ENCODE peak calls at places on chromosomes 13 and 19, in five cellular contexts. E is GM23338, T is aorta, S is mesenchymal stem cell, F is RWPE1. U is an unnamed sample.

GRCh38 chr19:13150919-13151604 is 851 bp downstream of the IER2 start:
- DNase-seq in E (no peak), T (no peak), S (peak), F (no peak), U (no peak)

GRCh38 chr19:2308114-2308556 is at the start of gene LINGO3:
- DNase-seq in E (no peak), T (no peak), S (no peak), F (no peak), U (no peak)

GRCh38 chr13:80555796-80556195 is 214.9 kb upstream of the SPRY2 start:
- DNase-seq in E (no peak), T (no peak), S (no peak), F (no peak), U (no peak)

GRCh38 chr13:49625392-49626137 is 2.7 kb upstream of the ARL11 start:
- DNase-seq in E (no peak), T (peak), S (no peak), F (no peak), U (peak)

GRCh38 chr13:53001444-53001843 is 27.2 kb upstream of the OLFM4 start:
- DNase-seq in E (no peak), T (no peak), S (no peak), F (no peak), U (no peak)

GRCh38 chr19:45368127-45368526 is 2.2 kb downstream of the ERCC2 start:
- DNase-seq in E (no peak), T (no peak), S (no peak), F (no peak), U (no peak)

GRCh38 chr19:49744946-49745381 is 18.1 kb downstream of the TSKS start:
- DNase-seq in E (peak), T (no peak), S (no peak), F (no peak), U (no peak)

GRCh38 chr13:34046457-34046856 is 228.5 kb downstream of the RFC3 start:
- DNase-seq in E (no peak), T (no peak), S (no peak), F (no peak), U (no peak)

GRCh38 chr13:94345374-94346195 is 133.9 kb downstream of the DCT start:
- DNase-seq in E (no peak), T (no peak), S (peak), F (peak), U (no peak)

GRCh38 chr13:33509642-33510229 is 224.2 kb upstream of the STARD13 start:
- DNase-seq in E (no peak), T (peak), S (peak), F (no peak), U (no peak)

GRCh38 chr19:16789238-16789637 is 40.0 kb upstream of the SIN3B start:
- DNase-seq in E (no peak), T (no peak), S (no peak), F (no peak), U (no peak)

GRCh38 chr19:58581227-58582141 is 8.3 kb upstream of the MZF1 start:
- DNase-seq in E (peak), T (peak), S (peak), F (no peak), U (no peak)

GRCh38 chr19:18274303-18274775 is at the start of gene IQCN:
- DNase-seq in E (peak), T (no peak), S (peak), F (peak), U (no peak)

GRCh38 chr19:58089846-58090245 is 8.2 kb downstream of the ZSCAN18 start:
- DNase-seq in E (no peak), T (no peak), S (no peak), F (no peak), U (no peak)

GRCh38 chr13:113495494-113496251 is 5.2 kb upstream of the DCUN1D2 start:
- DNase-seq in E (peak), T (no peak), S (peak), F (no peak), U (no peak)
- H3K27ac ChIP-seq in E (peak), T (peak), S (peak), F (peak), U (peak)

GRCh38 chr19:38135150-38135998 is 88.6 kb downstream of the DPF1 start:
- DNase-seq in E (no peak), T (no peak), S (no peak), F (peak), U (no peak)

GRCh38 chr19:38139122-38139521 is 84.9 kb downstream of the DPF1 start:
- DNase-seq in E (no peak), T (no peak), S (no peak), F (no peak), U (no peak)

GRCh38 chr19:38132781-38133180 is 91.2 kb downstream of the DPF1 start:
- DNase-seq in E (no peak), T (no peak), S (no peak), F (no peak), U (no peak)

GRCh38 chr19:38130399-38130798 is 93.6 kb downstream of the DPF1 start:
- DNase-seq in E (no peak), T (no peak), S (no peak), F (no peak), U (no peak)

DNA sequence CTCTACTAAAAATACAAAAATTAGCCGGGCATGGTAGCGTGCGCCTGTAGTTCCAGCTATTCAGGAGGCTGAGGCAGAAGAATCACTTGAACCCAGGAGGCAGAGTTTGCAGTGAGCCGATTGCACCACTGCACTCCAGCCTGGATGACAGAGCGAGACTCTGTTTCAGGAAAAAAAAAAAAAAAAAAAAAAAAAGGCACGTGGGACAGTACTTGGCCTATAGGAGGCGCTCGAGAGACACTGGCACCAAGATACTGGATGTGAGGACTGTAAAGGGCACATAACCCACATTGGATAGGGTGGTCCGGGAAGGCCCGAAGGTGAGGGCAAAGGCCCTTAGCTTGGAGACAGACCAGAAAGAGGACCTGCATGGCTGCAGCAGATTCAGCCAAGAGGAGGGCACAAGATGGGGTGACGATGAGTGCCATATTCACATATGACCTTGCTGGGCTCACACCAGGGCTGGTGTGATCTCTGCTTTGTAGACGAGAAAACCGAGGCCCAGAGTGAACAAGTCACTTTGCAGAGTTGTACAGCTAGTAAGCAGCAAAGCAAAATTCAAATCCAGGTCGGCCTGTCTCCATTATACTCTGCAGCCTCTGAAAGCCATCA is 89.4 kb downstream of the DPF1 start:
- DNase-seq in E (peak), T (no peak), S (peak), F (no peak), U (no peak)
- H3K27ac ChIP-seq in E (no peak), T (no peak), S (no peak), F (peak), U (no peak)

GRCh38 chr13:109651854-109652253 is 134.5 kb downstream of the IRS2 start:
- DNase-seq in E (no peak), T (no peak), S (no peak), F (no peak), U (no peak)
- H3K27ac ChIP-seq in E (no peak), T (no peak), S (no peak), F (no peak), U (no peak)

DNA sequence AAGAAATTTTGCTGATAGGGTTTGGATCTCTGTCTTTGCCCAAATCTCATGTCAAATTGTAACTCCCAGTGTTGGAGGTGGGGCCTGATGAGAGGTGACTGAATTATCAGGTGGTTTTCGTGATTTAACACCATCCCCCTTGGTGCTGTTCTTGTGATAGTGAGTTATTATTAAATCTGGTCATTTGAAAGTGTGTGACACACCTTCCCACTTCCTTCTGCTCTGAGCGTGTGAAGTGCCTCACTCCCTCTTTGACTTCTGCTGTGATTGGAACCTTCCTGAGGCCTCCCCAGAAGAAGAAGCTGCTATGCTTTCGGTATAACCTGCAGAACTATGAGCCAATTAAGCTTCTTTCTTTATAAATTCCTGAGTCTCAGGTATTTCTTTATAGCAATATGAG is 632.0 kb downstream of the SLITRK5 start:
- DNase-seq in E (no peak), T (no peak), S (no peak), F (no peak), U (no peak)
- H3K27ac ChIP-seq in E (no peak), T (no peak), S (no peak), F (no peak), U (no peak)

GRCh38 chr13:42680748-42681147 is 100.6 kb upstream of the FAM216B start:
- DNase-seq in E (peak), T (no peak), S (no peak), F (no peak), U (no peak)

GRCh38 chr13:42684226-42684625 is 97.2 kb upstream of the FAM216B start:
- DNase-seq in E (no peak), T (no peak), S (no peak), F (no peak), U (no peak)

GRCh38 chr13:42681394-42681793 is 100.0 kb upstream of the FAM216B start:
- DNase-seq in E (no peak), T (no peak), S (no peak), F (no peak), U (no peak)

GRCh38 chr13:42685762-42686560 is 95.4 kb upstream of the FAM216B start:
- DNase-seq in E (no peak), T (no peak), S (no peak), F (no peak), U (no peak)
- H3K27ac ChIP-seq in E (no peak), T (no peak), S (no peak), F (no peak), U (no peak)

DNA sequence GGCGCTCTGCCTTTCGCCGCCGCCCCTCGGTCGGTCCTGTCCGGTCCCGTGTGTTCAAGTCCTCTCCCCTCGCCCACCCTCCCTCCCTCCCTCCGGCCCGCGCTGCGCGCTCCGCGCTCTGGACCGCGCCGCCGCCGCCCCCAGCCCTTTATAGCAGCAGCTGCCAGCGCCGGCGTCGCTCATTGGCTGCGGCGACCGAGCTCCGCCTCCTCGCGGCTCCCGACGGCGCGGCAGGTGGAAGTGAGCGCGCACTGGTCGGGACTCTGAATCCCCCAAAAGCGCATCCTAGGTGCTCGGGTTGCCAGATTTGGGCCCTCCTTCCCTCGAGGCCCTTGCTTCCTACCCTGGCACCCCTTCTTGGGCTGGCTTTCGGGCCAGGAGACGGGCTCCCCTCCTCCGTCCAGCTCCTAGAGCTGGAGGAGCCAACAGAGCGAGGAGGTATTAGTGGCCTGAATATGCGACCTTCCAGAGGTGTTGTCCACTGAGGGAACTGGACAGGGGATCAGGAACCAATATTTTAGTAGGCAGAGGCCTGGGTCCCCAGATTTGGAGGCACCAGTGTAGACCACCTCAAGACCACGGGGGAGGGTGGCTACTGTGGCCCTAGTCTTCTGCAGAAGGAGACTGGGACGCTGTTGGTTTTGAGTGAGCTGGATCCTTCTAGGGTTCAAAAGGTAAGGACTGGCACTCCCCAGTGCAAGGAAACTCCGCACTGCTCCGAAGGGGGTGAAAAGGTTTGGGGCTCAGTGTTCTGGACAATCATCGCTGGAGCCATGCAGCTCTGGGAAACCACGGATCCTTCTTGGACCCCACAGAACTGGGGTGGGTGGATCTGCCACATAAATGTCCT is at the start of gene ELAVL3:
- DNase-seq in E (peak), T (no peak), S (peak), F (no peak), U (peak)
- H3K27ac ChIP-seq in E (no peak), T (no peak), S (no peak), F (no peak), U (peak)

DNA sequence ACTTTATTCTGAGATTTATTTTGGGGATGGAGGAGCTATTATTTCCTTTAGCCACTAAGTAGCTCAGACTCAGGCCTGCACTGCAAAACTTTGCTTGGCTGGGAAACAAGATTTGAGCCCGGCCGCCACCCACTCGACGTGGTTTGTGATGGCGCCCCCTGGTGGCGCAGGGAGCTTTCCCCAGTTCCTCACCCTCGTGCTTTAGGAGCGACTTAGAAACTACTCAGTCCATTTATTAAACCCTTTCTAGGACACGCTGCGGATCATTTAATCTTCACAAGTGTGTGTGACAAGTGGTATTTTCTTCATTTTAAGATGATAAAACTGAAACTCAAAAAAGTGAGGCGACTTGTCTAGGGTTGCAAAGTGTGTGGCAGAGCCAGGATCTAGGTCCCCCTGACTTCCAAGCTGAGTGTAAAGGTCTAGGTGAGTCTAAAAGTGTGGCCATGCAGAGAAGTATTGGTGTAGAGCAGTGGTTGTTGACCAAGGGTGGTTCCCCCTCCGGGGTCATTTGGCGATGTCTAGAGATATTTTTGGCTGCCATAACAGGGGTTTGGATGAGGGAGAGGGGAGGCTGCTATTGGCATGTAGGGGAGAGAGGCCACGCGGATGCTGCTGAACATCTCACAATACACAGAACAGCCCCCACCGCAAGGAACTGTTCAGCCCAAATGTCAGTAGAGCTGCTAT is 2.2 kb downstream of the CXCL17 start:
- DNase-seq in E (peak), T (peak), S (peak), F (peak), U (peak)
- H3K27ac ChIP-seq in E (no peak), T (no peak), S (no peak), F (no peak), U (no peak)

GRCh38 chr13:109397285-109397684 is 389.1 kb downstream of the IRS2 start:
- DNase-seq in E (no peak), T (no peak), S (no peak), F (no peak), U (no peak)
- H3K27ac ChIP-seq in E (no peak), T (no peak), S (no peak), F (no peak), U (no peak)

DNA sequence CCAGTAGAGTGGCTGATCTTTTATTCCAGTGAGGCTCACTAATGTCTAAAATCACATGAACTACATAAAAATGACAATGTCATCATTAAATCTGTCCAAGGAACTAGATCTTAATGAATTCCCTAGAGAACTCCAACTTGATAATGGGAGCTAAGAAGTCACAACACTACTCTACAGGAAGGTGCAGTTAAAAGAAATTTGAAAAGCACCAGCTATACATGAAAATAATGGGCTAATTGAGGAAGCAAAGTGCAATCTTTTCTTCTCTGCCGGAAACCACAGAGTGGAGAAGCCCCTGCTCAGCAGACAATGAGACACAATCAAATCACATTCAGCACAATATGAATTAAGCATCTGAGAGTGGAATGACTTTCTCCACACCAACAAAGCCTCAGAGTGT is 261.8 kb downstream of the LHFPL6 start:
- DNase-seq in E (no peak), T (no peak), S (no peak), F (no peak), U (no peak)
- H3K27ac ChIP-seq in E (no peak), T (no peak), S (no peak), F (no peak), U (no peak)

GRCh38 chr13:112576191-112576590 is 11.8 kb downstream of the TUBGCP3 start:
- DNase-seq in E (no peak), T (no peak), S (no peak), F (no peak), U (no peak)
- H3K27ac ChIP-seq in E (peak), T (no peak), S (no peak), F (no peak), U (no peak)

U was measured in substantia nigra.